ENCODE peak calls at places on chromosome 9, in six cellular contexts. One of them, this sample, is unnamed.

GRCh38 chr9:135925496-135926133 is 18.3 kb upstream of the CAMSAP1 start:
- DNase-seq in neuronal stem cell: no peak
- DNase-seq in GM12892: no peak
- DNase-seq in anterior cingulate cortex: no peak
- DNase-seq in T-helper 17 cell: no peak
- DNase-seq in EL: no peak
- DNase-seq in this sample: no peak

GRCh38 chr9:98427491-98427890 is 172.0 kb upstream of the TBC1D2 start:
- DNase-seq in anterior cingulate cortex: no peak
- DNase-seq in neuronal stem cell: no peak
- DNase-seq in EL: peak; percentile 29
- DNase-seq in GM12892: no peak
- DNase-seq in T-helper 17 cell: no peak
- DNase-seq in this sample: no peak

GRCh38 chr9:8254527-8254926 is 454.9 kb upstream of the DMAC1 start:
- DNase-seq in GM12892: no peak
- DNase-seq in EL: no peak
- DNase-seq in T-helper 17 cell: no peak
- DNase-seq in anterior cingulate cortex: no peak
- DNase-seq in neuronal stem cell: no peak
- DNase-seq in this sample: no peak

GRCh38 chr9:81611664-81612063 is 77.7 kb downstream of the TLE1 start:
- DNase-seq in anterior cingulate cortex: no peak
- DNase-seq in neuronal stem cell: no peak
- DNase-seq in T-helper 17 cell: no peak
- DNase-seq in EL: no peak
- DNase-seq in GM12892: no peak
- DNase-seq in this sample: no peak

GRCh38 chr9:74942801-74943200 is 9.9 kb downstream of the C9orf40 start:
- DNase-seq in neuronal stem cell: no peak
- DNase-seq in anterior cingulate cortex: no peak
- DNase-seq in EL: peak; percentile 30
- DNase-seq in T-helper 17 cell: no peak
- DNase-seq in GM12892: no peak
- DNase-seq in this sample: no peak

GRCh38 chr9:78017294-78017693 is 14.3 kb downstream of the GNAQ start:
- DNase-seq in neuronal stem cell: no peak
- DNase-seq in T-helper 17 cell: no peak
- DNase-seq in EL: no peak
- DNase-seq in anterior cingulate cortex: no peak
- DNase-seq in GM12892: no peak
- DNase-seq in this sample: no peak

GRCh38 chr9:97808972-97809371 is 44.1 kb upstream of the FOXE1 start:
- DNase-seq in anterior cingulate cortex: no peak
- DNase-seq in GM12892: no peak
- DNase-seq in T-helper 17 cell: no peak
- DNase-seq in EL: peak; percentile 32
- DNase-seq in neuronal stem cell: no peak
- DNase-seq in this sample: no peak

GRCh38 chr9:86741311-86742215 is 205.7 kb downstream of the GAS1 start:
- DNase-seq in neuronal stem cell: no peak
- DNase-seq in anterior cingulate cortex: no peak
- DNase-seq in T-helper 17 cell: no peak
- DNase-seq in EL: peak; percentile 58
- DNase-seq in GM12892: no peak
- DNase-seq in this sample: no peak

GRCh38 chr9:36717276-36717675 is 144.6 kb downstream of the MELK start:
- DNase-seq in neuronal stem cell: no peak
- DNase-seq in GM12892: no peak
- DNase-seq in T-helper 17 cell: no peak
- DNase-seq in anterior cingulate cortex: no peak
- DNase-seq in EL: no peak
- DNase-seq in this sample: no peak

GRCh38 chr9:82117025-82117424 is 128.5 kb downstream of the SPATA31D1 start:
- DNase-seq in anterior cingulate cortex: no peak
- DNase-seq in EL: no peak
- DNase-seq in T-helper 17 cell: no peak
- DNase-seq in GM12892: no peak
- DNase-seq in neuronal stem cell: no peak
- DNase-seq in this sample: no peak

GRCh38 chr9:5870691-5871090 is 20.0 kb upstream of the MLANA start:
- DNase-seq in EL: no peak
- DNase-seq in GM12892: no peak
- DNase-seq in neuronal stem cell: no peak
- DNase-seq in T-helper 17 cell: no peak
- DNase-seq in anterior cingulate cortex: no peak
- DNase-seq in this sample: no peak

GRCh38 chr9:71936066-71936465 is 24.6 kb downstream of the C9orf85 start:
- DNase-seq in EL: no peak
- DNase-seq in GM12892: no peak
- DNase-seq in anterior cingulate cortex: no peak
- DNase-seq in neuronal stem cell: no peak
- DNase-seq in T-helper 17 cell: no peak
- DNase-seq in this sample: no peak

GRCh38 chr9:83583151-83584014 is 39.6 kb upstream of the IDNK start:
- DNase-seq in anterior cingulate cortex: no peak
- DNase-seq in T-helper 17 cell: peak; percentile 9
- DNase-seq in GM12892: peak; percentile 13
- DNase-seq in neuronal stem cell: peak; percentile 33
- DNase-seq in EL: peak; percentile 64
- DNase-seq in this sample: peak; percentile 5

GRCh38 chr9:112048924-112049785 is 125.9 kb downstream of the SUSD1 start:
- DNase-seq in EL: peak; percentile 57
- DNase-seq in neuronal stem cell: no peak
- DNase-seq in anterior cingulate cortex: no peak
- DNase-seq in T-helper 17 cell: no peak
- DNase-seq in GM12892: no peak
- DNase-seq in this sample: no peak

GRCh38 chr9:82271099-82271498 is 282.5 kb downstream of the SPATA31D1 start:
- DNase-seq in EL: peak; percentile 75
- DNase-seq in T-helper 17 cell: no peak
- DNase-seq in anterior cingulate cortex: no peak
- DNase-seq in GM12892: no peak
- DNase-seq in neuronal stem cell: no peak
- DNase-seq in this sample: no peak

GRCh38 chr9:97710356-97711222 is 13.4 kb upstream of the XPA start:
- DNase-seq in EL: peak; percentile 76
- DNase-seq in anterior cingulate cortex: no peak
- DNase-seq in neuronal stem cell: peak; percentile 65
- DNase-seq in T-helper 17 cell: peak; percentile 20
- DNase-seq in GM12892: peak; percentile 51
- DNase-seq in this sample: peak; percentile 52

This sample was measured in dorsolateral prefrontal cortex.